ENCODE peak calls at places on chromosomes 13 and 19, in eight cellular contexts. K is heart left ventricle, G is Peyer's patch, P is A549, W is transverse colon, U is ovary, X is uterus, J is IMR-90. O is an unnamed sample. For H3K9me3, the result is how much of the 10 kb centered on the place peaks cover.

GRCh38 chr13:46982856-46983582 is 86.2 kb upstream of the HTR2A start:
- DNase-seq in K (no peak), G (peak), P (no peak), W (peak), U (no peak), X (no peak), J (no peak), O (no peak)

GRCh38 chr13:34627499-34627898 is 314.6 kb upstream of the NBEA start:
- DNase-seq in K (no peak), G (no peak), P (peak), W (no peak), U (no peak), X (no peak), J (no peak), O (peak)

GRCh38 chr19:31698352-31698751 is 349.1 kb upstream of the TSHZ3 start:
- DNase-seq in K (no peak), G (no peak), P (no peak), W (no peak), U (no peak), X (no peak), J (no peak), O (peak)

GRCh38 chr13:99614465-99614885 is 113.2 kb downstream of the TM9SF2 start:
- DNase-seq in K (no peak), G (peak), P (peak), W (peak), U (no peak), X (no peak), J (no peak), O (no peak)

GRCh38 chr19:45356760-45357444 is 13.5 kb downstream of the ERCC2 start:
- DNase-seq in K (no peak), G (no peak), P (no peak), W (no peak), U (no peak), X (no peak), J (no peak), O (no peak)

GRCh38 chr19:12521996-12522395 is 29.3 kb downstream of the ZNF564 start:
- DNase-seq in K (no peak), G (no peak), P (peak), W (no peak), U (no peak), X (no peak), J (no peak), O (no peak)

GRCh38 chr19:52670046-52670445 is 31.9 kb upstream of the ZNF83 start:
- DNase-seq in K (no peak), G (no peak), P (no peak), W (peak), U (no peak), X (no peak), J (no peak), O (no peak)

GRCh38 chr19:38079926-38080380 is 144.1 kb downstream of the DPF1 start:
- DNase-seq in K (no peak), G (no peak), P (peak), W (no peak), U (no peak), X (no peak), J (peak), O (peak)

GRCh38 chr13:44919103-44919804 is 70.0 kb downstream of the NUFIP1 start:
- DNase-seq in K (no peak), G (no peak), P (no peak), W (no peak), U (no peak), X (no peak), J (no peak), O (no peak)

GRCh38 chr13:44920013-44920412 is 69.3 kb downstream of the NUFIP1 start:
- DNase-seq in K (no peak), G (no peak), P (no peak), W (no peak), U (no peak), X (no peak), J (no peak), O (no peak)

GRCh38 chr13:44915962-44916361 is 73.3 kb downstream of the NUFIP1 start:
- DNase-seq in K (no peak), G (no peak), P (no peak), W (no peak), U (no peak), X (no peak), J (no peak), O (no peak)

GRCh38 chr13:44917589-44918322 is 71.5 kb downstream of the NUFIP1 start:
- DNase-seq in K (peak), G (peak), P (peak), W (peak), U (peak), X (peak), J (peak), O (peak)

GRCh38 chr13:44918323-44919102 is 70.8 kb downstream of the NUFIP1 start:
- DNase-seq in K (peak), G (peak), P (no peak), W (peak), U (peak), X (peak), J (peak), O (peak)
- TF ChIP-seq POLR2A in K (no peak), G (peak), P (peak), W (peak), U (peak), X (peak), J (peak), O (peak)

DNA sequence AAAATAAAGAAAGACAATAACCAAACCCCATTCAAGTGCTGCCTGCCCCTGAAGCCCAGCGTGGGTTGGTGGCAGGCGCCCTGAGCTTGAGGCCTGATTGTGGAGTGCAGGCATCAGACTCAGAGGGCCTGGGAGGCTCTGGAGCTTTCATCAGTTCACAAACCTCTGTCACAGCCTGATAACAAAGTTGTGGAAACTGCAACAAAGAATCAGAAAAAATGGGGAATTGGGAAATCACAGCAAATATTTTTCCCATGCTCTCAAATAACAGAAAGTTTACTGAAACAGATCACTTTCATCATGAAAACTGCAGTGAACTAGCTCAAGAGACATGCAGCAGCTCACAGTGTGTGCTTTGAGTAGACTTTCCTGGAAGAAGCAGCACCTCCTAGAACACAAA is 793.6 kb downstream of the UQCRFS1 start:
- DNase-seq in K (no peak), G (no peak), P (no peak), W (no peak), U (no peak), X (no peak), J (no peak), O (no peak)
- H3K9me3 ChIP-seq in K (under half), G (under half), P (under half), W (under half), U (under half), X (under half), J (under half), O (under half)

DNA sequence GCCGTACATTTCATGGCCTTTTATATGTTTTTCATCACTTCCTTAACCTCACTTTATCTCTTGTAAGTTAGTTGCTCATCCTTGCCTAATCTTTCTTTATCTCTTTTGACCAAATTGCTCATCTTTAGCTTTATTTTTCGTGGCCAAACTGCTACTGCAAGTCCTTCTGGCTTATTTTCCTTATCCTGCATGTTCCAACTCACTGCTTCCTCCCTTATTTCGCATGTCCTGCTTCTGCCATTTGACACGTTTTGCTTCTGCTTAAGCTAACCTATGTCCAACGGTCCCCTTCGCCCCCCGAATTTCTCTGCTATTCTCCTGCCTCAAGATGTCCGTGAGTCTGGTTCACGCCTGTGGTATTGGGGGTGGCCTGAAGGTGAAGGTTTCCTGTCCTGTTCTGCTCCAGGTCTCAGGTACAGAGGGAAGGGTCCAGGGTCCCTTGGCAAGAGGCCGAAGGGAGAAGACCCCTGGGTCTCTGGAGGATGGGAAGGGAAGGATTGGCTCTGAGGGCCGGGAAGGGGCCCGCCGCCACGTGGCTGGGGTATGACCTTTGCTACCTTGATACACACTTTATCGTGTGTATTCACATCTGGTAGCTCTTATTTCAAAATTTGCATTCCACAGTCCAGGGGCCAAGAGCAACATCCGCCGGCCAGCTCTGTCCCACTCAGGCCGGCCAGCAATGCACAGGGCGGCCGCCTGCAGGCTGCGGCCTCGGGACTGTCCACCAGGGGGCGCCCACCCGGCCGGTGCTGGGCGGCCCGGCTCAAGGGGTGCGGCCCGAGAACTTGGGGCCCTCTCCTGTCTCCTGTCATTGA is 2.9 kb upstream of the C19orf85 start:
- DNase-seq in K (peak), G (peak), P (peak), W (peak), U (peak), X (peak), J (peak), O (no peak)
- TF ChIP-seq POLR2A in K (no peak), G (no peak), P (no peak), W (no peak), U (no peak), X (no peak), J (no peak), O (no peak)

GRCh38 chr13:112055417-112056206 is 11.3 kb upstream of the SOX1 start:
- DNase-seq in K (no peak), G (no peak), P (no peak), W (no peak), U (no peak), X (no peak), J (no peak), O (no peak)

GRCh38 chr13:112057434-112057735 is 9.6 kb upstream of the SOX1 start:
- DNase-seq in K (no peak), G (no peak), P (no peak), W (no peak), U (no peak), X (no peak), J (no peak), O (no peak)

GRCh38 chr13:112055032-112055416 is 11.9 kb upstream of the SOX1 start:
- DNase-seq in K (no peak), G (no peak), P (no peak), W (no peak), U (no peak), X (no peak), J (no peak), O (no peak)

GRCh38 chr13:112056739-112057433 is 10.1 kb upstream of the SOX1 start:
- DNase-seq in K (no peak), G (no peak), P (no peak), W (no peak), U (no peak), X (no peak), J (no peak), O (no peak)

GRCh38 chr13:112056284-112056727 is 10.6 kb upstream of the SOX1 start:
- DNase-seq in K (no peak), G (no peak), P (no peak), W (no peak), U (no peak), X (no peak), J (no peak), O (no peak)
- H3K9me3 ChIP-seq in K (under half), G (under half), P (under half), W (under half), U (under half), X (under half), J (under half), O (under half)

GRCh38 chr13:62038214-62038613 is 622.6 kb upstream of the PCDH20 start:
- DNase-seq in K (no peak), G (no peak), P (no peak), W (no peak), U (no peak), X (no peak), J (no peak), O (no peak)

GRCh38 chr13:62040806-62041205 is 625.2 kb upstream of the PCDH20 start:
- DNase-seq in K (no peak), G (no peak), P (no peak), W (no peak), U (no peak), X (no peak), J (no peak), O (no peak)

DNA sequence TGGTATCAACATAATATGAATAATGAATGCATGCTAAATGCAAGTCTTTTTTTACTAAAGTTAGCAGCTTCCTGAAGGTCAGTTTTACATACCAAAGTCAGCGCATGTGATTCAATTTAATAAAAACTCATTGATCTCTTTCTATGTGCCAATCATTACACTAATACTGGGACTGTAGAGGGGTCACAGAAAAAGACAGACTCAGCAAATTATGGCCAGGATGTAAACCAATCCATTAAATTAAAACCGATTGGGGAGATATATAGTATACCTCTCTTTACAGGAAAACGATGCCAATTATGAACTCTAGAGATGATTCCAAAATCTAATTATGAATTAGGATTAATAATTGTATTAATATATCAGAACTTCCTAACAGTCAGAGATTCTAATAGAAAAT is 624.4 kb upstream of the PCDH20 start:
- DNase-seq in K (no peak), G (no peak), P (no peak), W (no peak), U (no peak), X (no peak), J (no peak), O (no peak)
- TF ChIP-seq POLR2A in K (no peak), G (no peak), P (no peak), W (no peak), U (no peak), X (no peak), J (no peak), O (no peak)

GRCh38 chr19:51632126-51632525 is 1.9 kb upstream of the SIGLEC5 start:
- DNase-seq in K (no peak), G (no peak), P (no peak), W (no peak), U (no peak), X (no peak), J (no peak), O (no peak)

GRCh38 chr19:51628153-51628939 is 1.9 kb downstream of the SIGLEC5 start:
- DNase-seq in K (no peak), G (no peak), P (no peak), W (no peak), U (no peak), X (no peak), J (no peak), O (no peak)

GRCh38 chr19:51626675-51627074 is 3.5 kb downstream of the SIGLEC5 start:
- DNase-seq in K (no peak), G (no peak), P (no peak), W (no peak), U (no peak), X (no peak), J (no peak), O (no peak)

GRCh38 chr19:51627491-51628138 is 2.6 kb downstream of the SIGLEC5 start:
- DNase-seq in K (no peak), G (peak), P (no peak), W (no peak), U (no peak), X (no peak), J (no peak), O (no peak)
- H3K9me3 ChIP-seq in K (under half), G (under half), P (under half), W (under half), U (under half), X (under half), J (under half), O (under half)

GRCh38 chr19:19498255-19498991 is 16.9 kb downstream of the TSSK6 start:
- DNase-seq in K (no peak), G (no peak), P (no peak), W (no peak), U (no peak), X (no peak), J (no peak), O (no peak)
- TF ChIP-seq POLR2A in K (no peak), G (no peak), P (no peak), W (no peak), U (no peak), X (no peak), J (no peak), O (no peak)

GRCh38 chr19:42658148-42658547 is 63.4 kb upstream of the CEACAM8 start:
- DNase-seq in K (no peak), G (no peak), P (no peak), W (no peak), U (no peak), X (no peak), J (peak), O (no peak)

GRCh38 chr19:42662714-42663113 is 68.0 kb upstream of the CEACAM8 start:
- DNase-seq in K (no peak), G (no peak), P (no peak), W (no peak), U (no peak), X (no peak), J (no peak), O (no peak)

GRCh38 chr19:42655748-42656147 is 61.0 kb upstream of the CEACAM8 start:
- DNase-seq in K (no peak), G (no peak), P (no peak), W (no peak), U (no peak), X (no peak), J (no peak), O (no peak)

GRCh38 chr19:42653841-42654240 is 59.1 kb upstream of the CEACAM8 start:
- DNase-seq in K (no peak), G (no peak), P (no peak), W (no peak), U (no peak), X (no peak), J (no peak), O (no peak)

GRCh38 chr19:42657551-42657950 is 62.8 kb upstream of the CEACAM8 start:
- DNase-seq in K (no peak), G (no peak), P (no peak), W (no peak), U (no peak), X (no peak), J (peak), O (no peak)
- H3K9me3 ChIP-seq in K (under half), G (under half), P (under half), W (under half), U (under half), X (under half), J (under half), O (under half)